ENCODE peak calls at places on chromosomes 2 and 18, in nine cellular contexts. U is fibroblast of the conjunctiva; Y is CD8-positive, alpha-beta T cell; J is NCI-H1694; K is GM12891; L is neural crest cell; A is activated CD8-positive, alpha-beta memory T cell treated with anti-CD3 and anti-CD28 coated beads, Interleukin-2, amount 50 U/mL, for 4 hours; B is NCI-H774; V is activated T-cell treated with anti-CD3 and anti-CD28 coated beads for 24 hours. O is an unnamed sample.

GRCh38 chr2:66437055-66437454 is 2.1 kb downstream of the MEIS1 start:
- DNase-seq in V (no peak), Y (no peak), U (no peak), J (no peak), B (no peak), K (no peak), A (no peak), L (no peak), O (no peak)

GRCh38 chr18:13614701-13615288 is 111.6 kb downstream of the FAM210A start:
- DNase-seq in J (no peak), Y (no peak), A (peak; percentile 37), B (no peak), U (no peak), L (no peak), V (no peak), K (no peak), O (no peak)

GRCh38 chr2:86020984-86021383 is 84.7 kb downstream of the POLR1A start:
- DNase-seq in A (no peak), J (no peak), U (no peak), Y (no peak), B (no peak), V (no peak), K (no peak), L (no peak), O (no peak)

GRCh38 chr2:16653799-16654198 is 11.8 kb downstream of the CYRIA start:
- DNase-seq in V (no peak), B (no peak), K (no peak), A (no peak), L (no peak), U (no peak), J (no peak), Y (no peak), O (no peak)

GRCh38 chr2:70978388-70979357 is at the start of gene ANKRD53:
- DNase-seq in A (peak; percentile 33), B (peak; percentile 18), Y (no peak), J (no peak), K (peak; percentile 48), U (no peak), L (peak; percentile 67), V (no peak), O (no peak)

GRCh38 chr2:8976847-8977246 is 26.6 kb downstream of the MBOAT2 start:
- DNase-seq in B (no peak), J (no peak), K (no peak), Y (no peak), V (no peak), L (no peak), U (no peak), A (no peak), O (no peak)

GRCh38 chr2:124081154-124081771 is 56.2 kb downstream of the CNTNAP5 start:
- DNase-seq in A (no peak), J (no peak), L (no peak), Y (no peak), U (no peak), B (no peak), V (no peak), K (no peak), O (no peak)

GRCh38 chr2:48607307-48608014 is 10.2 kb upstream of the GTF2A1L start:
- DNase-seq in B (no peak), Y (no peak), L (no peak), J (no peak), A (no peak), U (no peak), K (no peak), V (no peak), O (no peak)

GRCh38 chr2:15734871-15735737 is 143.4 kb downstream of the DDX1 start:
- DNase-seq in L (no peak), J (no peak), K (no peak), Y (no peak), V (no peak), B (no peak), A (no peak), U (no peak), O (no peak)

GRCh38 chr18:36419913-36420531 is 122.5 kb downstream of the FHOD3 start:
- DNase-seq in K (no peak), A (no peak), U (no peak), J (no peak), V (no peak), Y (no peak), B (no peak), L (no peak), O (no peak)

GRCh38 chr18:8478166-8478967 is 130.9 kb upstream of the RAB12 start:
- DNase-seq in U (no peak), V (peak; percentile 26), J (peak; percentile 4), K (peak; percentile 75), Y (peak; percentile 5), A (peak; percentile 36), L (peak; percentile 84), B (peak; percentile 36), O (peak; percentile 9)

GRCh38 chr2:96239745-96240264 is 26.0 kb downstream of the TMEM127 start:
- DNase-seq in Y (no peak), B (no peak), A (no peak), J (no peak), U (no peak), K (no peak), L (no peak), V (no peak), O (no peak)

GRCh38 chr2:236167297-236168109 is 683 bp downstream of the GBX2 start:
- DNase-seq in U (no peak), L (no peak), B (no peak), A (no peak), V (no peak), K (no peak), J (peak; percentile 12), Y (no peak), O (no peak)

GRCh38 chr2:138023298-138023697 is 59.0 kb downstream of the HNMT start:
- DNase-seq in Y (no peak), A (no peak), L (no peak), U (no peak), K (no peak), J (no peak), B (no peak), V (no peak), O (no peak)

GRCh38 chr2:207854484-207855386 is 85.0 kb upstream of the FZD5 start:
- DNase-seq in A (no peak), L (no peak), Y (no peak), V (no peak), U (no peak), K (no peak), B (no peak), J (no peak), O (peak; percentile 16)

GRCh38 chr2:31401580-31401979 is 13.0 kb downstream of the XDH start:
- DNase-seq in B (no peak), K (no peak), V (no peak), Y (no peak), L (no peak), J (no peak), U (peak; percentile 91), A (no peak), O (peak; percentile 90)

GRCh38 chr2:156156580-156156979 is 175.9 kb downstream of the NR4A2 start:
- DNase-seq in V (no peak), L (no peak), B (no peak), U (no peak), Y (no peak), J (no peak), A (no peak), K (no peak), O (no peak)

GRCh38 chr18:37266290-37266689 is 299.3 kb downstream of the CELF4 start:
- DNase-seq in Y (no peak), U (no peak), A (no peak), J (no peak), V (no peak), K (no peak), L (peak; percentile 26), B (no peak), O (no peak)

GRCh38 chr2:1990724-1991123 is 246.4 kb upstream of the PXDN start:
- DNase-seq in U (no peak), V (no peak), B (no peak), A (no peak), K (no peak), L (no peak), J (peak; percentile 99), Y (no peak), O (no peak)

GRCh38 chr2:124091721-124092120 is 66.6 kb downstream of the CNTNAP5 start:
- DNase-seq in U (no peak), Y (no peak), A (no peak), B (no peak), K (no peak), L (no peak), V (no peak), J (no peak), O (no peak)

GRCh38 chr2:137947714-137948336 is 16.4 kb upstream of the HNMT start:
- DNase-seq in J (peak; percentile 65), K (peak; percentile 2), B (peak; percentile 36), V (peak; percentile 12), A (peak; percentile 29), U (peak; percentile 70), Y (no peak), L (peak; percentile 54), O (no peak)

GRCh38 chr2:54904836-54905235 is 145.4 kb downstream of the RTN4 start:
- DNase-seq in B (no peak), J (no peak), Y (no peak), V (no peak), L (no peak), A (no peak), K (no peak), U (no peak), O (no peak)

GRCh38 chr2:158953926-158954763 is 14.3 kb upstream of the TANC1 start:
- DNase-seq in Y (no peak), J (peak; percentile 70), A (peak; percentile 31), K (no peak), B (peak; percentile 53), U (peak; percentile 84), V (peak; percentile 18), L (no peak), O (peak; percentile 80)

GRCh38 chr2:201955702-201956141 is 77.9 kb upstream of the FZD7 start:
- DNase-seq in Y (no peak), L (no peak), B (no peak), V (no peak), U (no peak), J (no peak), K (no peak), A (no peak), O (no peak)

GRCh38 chr2:100959225-100959880 is 42.7 kb upstream of the RPL31 start:
- DNase-seq in B (no peak), J (no peak), L (no peak), K (no peak), U (no peak), A (no peak), Y (no peak), V (no peak), O (no peak)

GRCh38 chr2:238636269-238637073 is 209.7 kb downstream of the ASB1 start:
- DNase-seq in L (no peak), Y (no peak), U (no peak), A (no peak), K (no peak), J (no peak), V (no peak), B (no peak), O (peak; percentile 83)